ENCODE peak calls at places on chromosome 11, in four cellular contexts. D, H, W and J are unnamed samples.

GRCh38 chr11:116927163-116927772 is 89.8 kb upstream of the APOA1 start:
- DNase-seq in H (peak), W (no peak), D (peak), J (no peak)

GRCh38 chr11:64122411-64123101 is 43.4 kb downstream of the MACROD1 start:
- DNase-seq in H (no peak), D (no peak), W (no peak), J (no peak)

GRCh38 chr11:132913886-132914285 is 618.4 kb downstream of the OPCML start:
- DNase-seq in W (no peak), H (no peak), D (no peak), J (no peak)

GRCh38 chr11:20762980-20763379 is 93.6 kb downstream of the NELL1 start:
- DNase-seq in D (no peak), W (no peak), H (no peak), J (no peak)

GRCh38 chr11:83156150-83156995 is 558 bp upstream of the PCF11 start:
- DNase-seq in W (peak), H (peak), D (peak), J (peak)

GRCh38 chr11:45617886-45618601 is 47.4 kb downstream of the CHST1 start:
- DNase-seq in W (no peak), D (no peak), H (no peak), J (no peak)

GRCh38 chr11:132471491-132471890 is 1060.8 kb downstream of the OPCML start:
- DNase-seq in H (no peak), W (no peak), D (no peak), J (no peak)

GRCh38 chr11:126748097-126748756 is 252.3 kb downstream of the KIRREL3 start:
- DNase-seq in H (no peak), D (no peak), W (no peak), J (no peak)

GRCh38 chr11:117730256-117730800 is 66.7 kb downstream of the DSCAML1 start:
- DNase-seq in D (no peak), W (no peak), H (no peak), J (no peak)

GRCh38 chr11:115269193-115269592 is 235.0 kb downstream of the CADM1 start:
- DNase-seq in H (no peak), W (no peak), D (no peak), J (no peak)

GRCh38 chr11:70815485-70815832 is 417.1 kb downstream of the CTTN start:
- DNase-seq in W (no peak), H (no peak), D (no peak), J (no peak)

GRCh38 chr11:9563196-9563730 is 10.2 kb upstream of the WEE1 start:
- DNase-seq in H (no peak), D (no peak), W (no peak), J (no peak)

GRCh38 chr11:11706022-11706421 is 84.2 kb upstream of the GALNT18 start:
- DNase-seq in W (peak), H (no peak), D (no peak), J (no peak)

GRCh38 chr11:2518983-2519340 is 74.2 kb downstream of the KCNQ1 start:
- DNase-seq in W (peak), H (no peak), D (peak), J (peak)

GRCh38 chr11:76805206-76805913 is 22.2 kb downstream of the TSKU start:
- DNase-seq in H (no peak), D (no peak), W (no peak), J (no peak)

GRCh38 chr11:40235841-40236240 is 1223.6 kb downstream of the LRRC4C start:
- DNase-seq in H (no peak), W (no peak), D (no peak), J (no peak)

GRCh38 chr11:15233386-15233785 is 118.7 kb downstream of the INSC start:
- DNase-seq in W (no peak), H (no peak), D (no peak), J (no peak)

GRCh38 chr11:76630600-76630999 is 39.9 kb downstream of the LRRC32 start:
- DNase-seq in D (no peak), W (no peak), H (no peak), J (no peak)

GRCh38 chr11:34481307-34481706 is 32.3 kb downstream of the ELF5 start:
- DNase-seq in W (no peak), H (no peak), D (no peak), J (no peak)

GRCh38 chr11:2443406-2443805 is 908 bp downstream of the TRPM5 start:
- DNase-seq in W (no peak), H (no peak), D (no peak), J (no peak)

GRCh38 chr11:44427432-44427831 is 117.5 kb upstream of the ALX4 start:
- DNase-seq in W (no peak), D (no peak), H (no peak), J (no peak)

GRCh38 chr11:96393753-96394348 is 4.0 kb downstream of the JRKL start:
- DNase-seq in D (no peak), H (peak), W (no peak), J (no peak)

GRCh38 chr11:3015796-3016195 is 23.7 kb upstream of the NAP1L4 start:
- DNase-seq in W (no peak), D (no peak), H (peak), J (no peak)

GRCh38 chr11:12148882-12149281 is 38.5 kb downstream of the MICAL2 start:
- DNase-seq in H (no peak), D (peak), W (no peak), J (no peak)

GRCh38 chr11:34425863-34426262 is 12.9 kb upstream of the CAT start:
- DNase-seq in D (no peak), H (no peak), W (no peak), J (no peak)

GRCh38 chr11:44671234-44671633 is 55.5 kb upstream of the TSPAN18 start:
- DNase-seq in H (no peak), D (no peak), W (no peak), J (no peak)

GRCh38 chr11:12149672-12150225 is 39.4 kb downstream of the MICAL2 start:
- DNase-seq in H (no peak), W (no peak), D (peak), J (no peak)

GRCh38 chr11:74748211-74749126 is at the start of gene RNF169:
- DNase-seq in D (peak), H (peak), W (peak), J (peak)

GRCh38 chr11:35105319-35106063 is 33.5 kb upstream of the CD44 start:
- DNase-seq in D (no peak), H (no peak), W (no peak), J (no peak)

GRCh38 chr11:104946907-104947306 is 21.5 kb downstream of the CASP4 start:
- DNase-seq in W (no peak), D (no peak), H (no peak), J (no peak)

GRCh38 chr11:30863177-30863576 is 277.0 kb upstream of the MPPED2 start:
- DNase-seq in H (no peak), D (no peak), W (no peak), J (no peak)

GRCh38 chr11:73182824-73183321 is 35.2 kb upstream of the P2RY2 start:
- DNase-seq in H (no peak), W (peak), D (peak), J (peak)

GRCh38 chr11:110434952-110435779 is 5.4 kb downstream of the FDX1 start:
- DNase-seq in W (no peak), H (no peak), D (peak), J (peak)

GRCh38 chr11:134369656-134370525 is 38.1 kb downstream of the GLB1L2 start:
- DNase-seq in W (peak), H (no peak), D (no peak), J (no peak)

GRCh38 chr11:33329705-33330329 is 72.6 kb downstream of the HIPK3 start:
- DNase-seq in D (peak), H (peak), W (peak), J (peak)

GRCh38 chr11:112223754-112224532 is 2.3 kb upstream of the PTS start:
- DNase-seq in D (no peak), W (no peak), H (peak), J (no peak)

GRCh38 chr11:112227002-112227401 is 774 bp downstream of the PTS start:
- DNase-seq in H (peak), W (no peak), D (no peak), J (no peak)

GRCh38 chr11:112225753-112226061 is 521 bp upstream of the PTS start:
- DNase-seq in D (peak), W (peak), H (no peak), J (no peak)

GRCh38 chr11:112227471-112227870 is 1.2 kb downstream of the PTS start:
- DNase-seq in D (no peak), W (no peak), H (no peak), J (no peak)

DNA sequence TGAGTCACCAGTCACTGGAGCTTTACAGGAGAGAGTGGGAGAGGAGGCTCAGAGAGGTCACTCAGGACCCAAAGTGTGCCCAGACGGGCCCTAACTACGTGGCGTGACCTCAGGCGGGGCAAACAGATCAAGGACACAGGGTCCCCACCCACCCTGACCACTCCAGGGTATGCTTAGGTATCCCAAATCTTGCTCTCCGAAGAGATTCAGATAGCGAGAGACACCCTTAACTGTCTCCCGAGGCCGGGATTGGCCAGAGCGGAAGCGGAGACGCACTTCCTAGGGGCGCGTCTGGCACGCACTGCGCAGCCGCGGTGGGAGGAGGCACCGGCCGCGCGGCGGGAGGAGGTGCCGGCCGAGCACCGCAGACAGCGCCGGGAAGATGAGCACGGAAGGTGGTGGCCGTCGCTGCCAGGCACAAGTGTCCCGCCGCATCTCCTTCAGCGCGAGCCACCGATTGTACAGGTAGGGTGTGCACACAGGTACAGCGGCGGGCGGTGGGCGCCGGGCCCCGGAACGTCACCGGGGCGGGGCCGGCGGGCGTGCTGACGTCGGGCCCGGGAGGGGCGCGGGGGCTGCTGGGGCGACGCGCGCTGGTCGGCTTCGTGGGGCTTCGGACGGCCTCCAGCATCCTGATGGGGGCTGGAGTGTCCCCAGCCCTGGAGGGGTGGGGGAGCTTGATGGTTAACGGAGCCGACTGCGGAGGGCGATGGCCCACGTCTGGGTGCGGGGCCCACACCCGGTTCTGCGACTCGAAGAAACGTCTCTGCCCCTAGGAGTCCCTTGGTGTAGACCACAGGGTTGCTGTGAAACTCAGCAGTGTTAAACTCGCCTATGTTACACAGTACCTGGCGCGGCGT is at the start of gene PTS:
- DNase-seq in W (peak), H (peak), D (peak), J (peak)
- TF ChIP-seq EP300 in W (no peak), H (no peak), D (no peak), J (no peak)

GRCh38 chr11:78659326-78660319 is 85.0 kb upstream of the NARS2 start:
- DNase-seq in H (no peak), W (no peak), D (no peak), J (no peak)
- TF ChIP-seq POLR2AphosphoS5 in H (no peak), W (no peak), D (no peak), J (no peak)

GRCh38 chr11:61815790-61816735 is 740 bp downstream of the FADS1 start:
- DNase-seq in D (peak), H (peak), W (peak), J (peak)

GRCh38 chr11:61817471-61818202 is 834 bp upstream of the FADS1 start:
- DNase-seq in W (no peak), H (no peak), D (no peak), J (no peak)

GRCh38 chr11:61814242-61814957 is 2.4 kb downstream of the FADS1 start:
- DNase-seq in D (peak), H (peak), W (no peak), J (no peak)

GRCh38 chr11:61814958-61815789 is 1.6 kb downstream of the FADS1 start:
- DNase-seq in D (peak), W (peak), H (peak), J (peak)

GRCh38 chr11:61816736-61817455 is at the start of gene FADS1:
- DNase-seq in H (peak), D (peak), W (peak), J (peak)
- TF ChIP-seq EP300 in H (no peak), D (no peak), W (peak), J (no peak)

DNA sequence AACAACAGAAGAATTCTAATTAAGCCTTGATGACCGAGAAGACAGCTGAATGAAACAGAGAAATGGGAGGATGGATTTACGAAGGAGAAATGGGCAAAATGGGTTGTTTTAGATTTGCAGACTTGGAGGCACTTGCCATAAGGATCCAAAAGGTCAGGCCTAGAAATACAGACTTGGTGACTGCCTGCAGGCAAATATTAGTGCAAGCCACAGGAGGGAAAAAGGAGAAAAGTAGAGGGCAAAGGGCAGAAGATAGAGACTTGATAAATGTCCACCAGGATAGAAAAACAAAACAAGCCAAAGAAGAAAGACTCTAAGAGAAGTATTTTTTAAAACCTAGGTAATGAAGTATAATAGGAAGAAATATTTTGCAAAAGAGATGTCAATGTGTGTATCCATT is 13.1 kb downstream of the CCDC34 start:
- DNase-seq in W (no peak), D (no peak), H (no peak), J (no peak)
- TF ChIP-seq POLR2AphosphoS5 in W (no peak), D (no peak), H (no peak), J (no peak)

GRCh38 chr11:61024938-61025818 is 53.7 kb downstream of the CD6 start:
- DNase-seq in H (no peak), W (no peak), D (no peak), J (no peak)
- TF ChIP-seq EP300 in H (no peak), W (no peak), D (no peak), J (no peak)

DNA sequence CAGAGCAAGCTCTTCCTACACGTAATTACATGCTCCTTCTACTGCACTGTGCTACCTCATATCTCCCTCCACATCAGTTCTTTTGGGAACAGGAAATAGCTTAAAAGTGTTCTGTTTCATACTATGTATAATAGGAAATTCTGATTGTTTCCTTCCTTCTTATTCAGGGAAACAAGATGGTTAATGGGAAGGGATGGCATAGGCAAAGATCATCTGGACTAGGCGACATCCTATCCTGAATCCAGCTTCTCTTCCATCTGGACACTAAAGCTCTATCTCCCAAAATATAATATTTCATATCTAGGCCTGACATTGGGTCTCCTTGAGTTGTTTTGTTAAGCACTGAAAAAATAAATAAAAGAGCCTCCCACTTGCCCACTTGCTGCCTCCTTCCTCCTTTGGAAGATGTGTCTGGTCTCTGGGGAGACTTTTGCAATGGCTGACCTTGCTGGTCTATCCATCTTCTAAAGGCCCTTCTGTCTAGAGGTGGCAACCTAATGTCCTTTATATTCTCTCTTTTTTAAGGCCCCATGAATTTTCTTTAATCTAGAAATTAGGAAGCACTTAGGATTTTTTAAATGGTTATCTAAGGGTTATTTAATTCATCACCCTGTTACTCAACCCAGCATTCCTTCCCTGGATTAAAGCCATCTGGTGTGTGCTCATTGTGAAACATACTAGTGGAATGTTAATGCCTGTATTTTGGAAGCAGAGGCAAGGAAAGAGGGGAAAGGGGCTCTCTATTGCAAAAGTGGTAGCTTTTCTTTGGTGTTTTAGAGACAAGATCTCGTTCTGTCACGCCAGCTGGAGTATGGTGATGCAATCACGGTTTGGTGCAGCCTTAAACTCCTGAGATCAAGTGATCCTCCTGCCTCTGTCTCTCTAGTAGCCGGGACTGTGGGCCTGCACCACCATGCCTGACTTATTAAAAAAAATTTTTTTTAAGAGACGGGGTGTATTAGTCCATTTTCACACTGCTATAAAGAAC is 20.6 kb downstream of the CLMP start:
- DNase-seq in W (peak), H (no peak), D (peak), J (peak)
- TF ChIP-seq POLR2AphosphoS5 in W (peak), H (peak), D (peak), J (peak)

GRCh38 chr11:36540998-36541397 is 26.8 kb upstream of the RAG1 start:
- DNase-seq in W (no peak), H (peak), D (peak), J (peak)
- TF ChIP-seq EP300 in W (no peak), H (no peak), D (no peak), J (no peak)

GRCh38 chr11:68950268-68950667 is 30.5 kb downstream of the MRGPRD start:
- DNase-seq in D (no peak), W (no peak), H (peak), J (no peak)

GRCh38 chr11:68948496-68948895 is 32.3 kb downstream of the MRGPRD start:
- DNase-seq in D (no peak), H (no peak), W (no peak), J (no peak)

GRCh38 chr11:68948948-68949347 is 31.8 kb downstream of the MRGPRD start:
- DNase-seq in W (no peak), D (no peak), H (no peak), J (no peak)

GRCh38 chr11:68947151-68947550 is 33.6 kb downstream of the MRGPRD start:
- DNase-seq in H (no peak), W (no peak), D (no peak), J (no peak)

GRCh38 chr11:68946416-68947090 is 34.2 kb downstream of the MRGPRD start:
- DNase-seq in H (peak), D (no peak), W (peak), J (no peak)
- TF ChIP-seq POLR2AphosphoS5 in H (no peak), D (peak), W (peak), J (no peak)

GRCh38 chr11:66510271-66510989 is at the start of gene BBS1:
- DNase-seq in H (peak), W (peak), D (peak), J (peak)
- TF ChIP-seq EP300 in H (no peak), W (no peak), D (no peak), J (no peak)